ENCODE peak calls at places on chromosomes 12 and 14, in seven cellular contexts. D, L, S, A, E, B and F are unnamed samples.

GRCh38 chr14:102769049-102769327 is 8.3 kb upstream of the TRAF3 start:
- DNase-seq in D (no peak), L (no peak), S (no peak), A (no peak), E (no peak), B (no peak), F (no peak)

GRCh38 chr12:30138483-30138882 is 354.7 kb upstream of the TMTC1 start:
- DNase-seq in D (no peak), L (no peak), S (no peak), A (no peak), E (no peak), B (no peak), F (no peak)

GRCh38 chr14:33127531-33127930 is 188.9 kb downstream of the NPAS3 start:
- DNase-seq in D (no peak), L (no peak), S (no peak), A (peak; percentile 88), E (no peak), B (no peak), F (no peak)

GRCh38 chr12:107207931-107208515 is 114.7 kb upstream of the CRY1 start:
- DNase-seq in D (no peak), L (no peak), S (no peak), A (no peak), E (no peak), B (no peak), F (no peak)

GRCh38 chr12:127588224-127588623 is 678.7 kb upstream of the TMEM132C start:
- DNase-seq in D (no peak), L (no peak), S (no peak), A (peak; percentile 2), E (no peak), B (no peak), F (no peak)

GRCh38 chr14:96682401-96682800 is 114.8 kb upstream of the VRK1 start:
- DNase-seq in D (no peak), L (no peak), S (no peak), A (no peak), E (no peak), B (no peak), F (no peak)

GRCh38 chr12:8033153-8034044 is 883 bp downstream of the FOXJ2 start:
- DNase-seq in D (no peak), L (no peak), S (peak; percentile 81), A (peak; percentile 72), E (peak; percentile 79), B (peak; percentile 85), F (peak; percentile 47)

GRCh38 chr14:83463500-83464098 is 1929.9 kb upstream of the SEL1L start:
- DNase-seq in D (no peak), L (no peak), S (no peak), A (peak; percentile 87), E (no peak), B (no peak), F (peak; percentile 84)

GRCh38 chr14:51368721-51369163 is 128.7 kb downstream of the TMX1 start:
- DNase-seq in D (no peak), L (no peak), S (no peak), A (no peak), E (no peak), B (no peak), F (peak; percentile 73)

GRCh38 chr12:118055865-118056773 is 4.9 kb downstream of the WSB2 start:
- DNase-seq in D (no peak), L (no peak), S (no peak), A (no peak), E (no peak), B (no peak), F (no peak)

GRCh38 chr14:37585101-37585479 is 10.0 kb downstream of the FOXA1 start:
- DNase-seq in D (peak; percentile 44), L (no peak), S (no peak), A (no peak), E (no peak), B (no peak), F (no peak)

GRCh38 chr12:39610626-39611025 is 9.0 kb downstream of the ABCD2 start:
- DNase-seq in D (no peak), L (no peak), S (no peak), A (no peak), E (no peak), B (no peak), F (no peak)

GRCh38 chr12:120639771-120640721 is at the start of gene CABP1:
- DNase-seq in D (peak; percentile 62), L (peak; percentile 66), S (no peak), A (peak; percentile 63), E (peak; percentile 86), B (peak; percentile 64), F (peak; percentile 38)

GRCh38 chr14:100955201-100955600 is 51.7 kb upstream of the RTL1 start:
- DNase-seq in D (no peak), L (no peak), S (no peak), A (no peak), E (no peak), B (no peak), F (no peak)

GRCh38 chr12:57852195-57852594 is 5.7 kb upstream of the CTDSP2 start:
- DNase-seq in D (no peak), L (no peak), S (peak; percentile 73), A (no peak), E (peak; percentile 34), B (peak; percentile 83), F (no peak)

GRCh38 chr12:4434721-4435425 is 10.7 kb downstream of the FGF6 start:
- DNase-seq in D (no peak), L (no peak), S (no peak), A (no peak), E (no peak), B (no peak), F (no peak)

GRCh38 chr14:24051789-24052655 is at the start of gene CARMIL3:
- DNase-seq in D (peak; percentile 88), L (peak; percentile 76), S (peak; percentile 89), A (peak; percentile 68), E (peak; percentile 91), B (peak; percentile 88), F (peak; percentile 83)

GRCh38 chr12:126663304-126664094 is 1598.3 kb downstream of the AACS start:
- DNase-seq in D (no peak), L (no peak), S (no peak), A (peak; percentile 72), E (no peak), B (no peak), F (peak; percentile 47)

GRCh38 chr12:32102234-32102633 is 4.4 kb upstream of the BICD1 start:
- DNase-seq in D (no peak), L (no peak), S (no peak), A (peak; percentile 79), E (no peak), B (no peak), F (no peak)

GRCh38 chr12:68613209-68613904 is 2.7 kb downstream of the RAP1B start:
- DNase-seq in D (no peak), L (no peak), S (no peak), A (no peak), E (no peak), B (no peak), F (no peak)

GRCh38 chr14:61811882-61812346 is 49.7 kb downstream of the SNAPC1 start:
- DNase-seq in D (no peak), L (no peak), S (no peak), A (no peak), E (no peak), B (no peak), F (no peak)

GRCh38 chr14:61813101-61813596 is 50.9 kb downstream of the SNAPC1 start:
- DNase-seq in D (no peak), L (no peak), S (peak; percentile 31), A (no peak), E (no peak), B (no peak), F (no peak)

GRCh38 chr14:61812347-61813100 is 50.3 kb downstream of the SNAPC1 start:
- DNase-seq in D (peak; percentile 64), L (no peak), S (peak; percentile 56), A (no peak), E (no peak), B (peak; percentile 78), F (no peak)
- H3K27me3 ChIP-seq in D (no peaks in the 10 kb centered on the region), L (peaks cover 21% of the 10 kb centered on the region), S (no peaks in the 10 kb centered on the region), A (peaks cover 49% of the 10 kb centered on the region), E (peaks cover 74% of the 10 kb centered on the region), B (no peaks in the 10 kb centered on the region), F (no peaks in the 10 kb centered on the region)

GRCh38 chr12:92908108-92908507 is 21.0 kb downstream of the EEA1 start:
- DNase-seq in D (no peak), L (no peak), S (no peak), A (no peak), E (no peak), B (no peak), F (no peak)

GRCh38 chr12:92912672-92913071 is 16.4 kb downstream of the EEA1 start:
- DNase-seq in D (no peak), L (no peak), S (no peak), A (no peak), E (no peak), B (no peak), F (no peak)

GRCh38 chr12:92912052-92912451 is 17.0 kb downstream of the EEA1 start:
- DNase-seq in D (no peak), L (no peak), S (no peak), A (peak; percentile 69), E (no peak), B (no peak), F (peak; percentile 85)

GRCh38 chr12:92914170-92914569 is 14.9 kb downstream of the EEA1 start:
- DNase-seq in D (no peak), L (no peak), S (no peak), A (no peak), E (no peak), B (no peak), F (no peak)

GRCh38 chr12:92911339-92911738 is 17.8 kb downstream of the EEA1 start:
- DNase-seq in D (no peak), L (no peak), S (no peak), A (no peak), E (no peak), B (no peak), F (no peak)
- H3K9me3 ChIP-seq in D (no peaks in the 10 kb centered on the region), L (no peaks in the 10 kb centered on the region), S (no peaks in the 10 kb centered on the region), A (peaks cover 10% of the 10 kb centered on the region), E (peaks cover 12% of the 10 kb centered on the region), B (no peaks in the 10 kb centered on the region), F (peaks cover 7% of the 10 kb centered on the region)

GRCh38 chr12:52969828-52970569 is 21.1 kb downstream of the KRT18 start:
- DNase-seq in D (peak; percentile 82), L (peak; percentile 76), S (peak; percentile 67), A (no peak), E (no peak), B (no peak), F (no peak)
- H3K4me1 ChIP-seq in D (peaks cover 13% of the 10 kb centered on the region), L (no peaks in the 10 kb centered on the region), S (peaks cover 4% of the 10 kb centered on the region), A (peaks cover 17% of the 10 kb centered on the region), E (no peaks in the 10 kb centered on the region), B (peaks cover 2% of the 10 kb centered on the region), F (peaks cover 3% of the 10 kb centered on the region)

GRCh38 chr12:77345336-77345735 is 280.0 kb upstream of the E2F7 start:
- DNase-seq in D (no peak), L (no peak), S (no peak), A (no peak), E (no peak), B (no peak), F (no peak)

GRCh38 chr12:77339610-77340009 is 274.2 kb upstream of the E2F7 start:
- DNase-seq in D (no peak), L (no peak), S (no peak), A (no peak), E (no peak), B (no peak), F (no peak)

GRCh38 chr12:77343291-77343690 is 277.9 kb upstream of the E2F7 start:
- DNase-seq in D (no peak), L (no peak), S (no peak), A (no peak), E (no peak), B (no peak), F (no peak)

GRCh38 chr12:77344651-77345050 is 279.3 kb upstream of the E2F7 start:
- DNase-seq in D (no peak), L (no peak), S (no peak), A (no peak), E (no peak), B (no peak), F (no peak)

GRCh38 chr12:77342275-77342674 is 276.9 kb upstream of the E2F7 start:
- DNase-seq in D (no peak), L (no peak), S (no peak), A (no peak), E (no peak), B (no peak), F (no peak)
- H3K27me3 ChIP-seq in D (no peaks in the 10 kb centered on the region), L (no peaks in the 10 kb centered on the region), S (no peaks in the 10 kb centered on the region), A (peaks cover 11% of the 10 kb centered on the region), E (no peaks in the 10 kb centered on the region), B (peaks cover 2% of the 10 kb centered on the region), F (no peaks in the 10 kb centered on the region)